ENCODE peak calls at places on chromosomes 16 and 17, in nine cellular contexts. V is stomach, N is PC-9, Z is ovary, O is lung, W is breast epithelium, E is left lung, T is psoas muscle, Q is heart right ventricle. Y is an unnamed sample. For H3K4me1 and H3K36me3, the result is how much of the 10 kb centered on the place peaks cover.

GRCh38 chr17:71922439-71922838 is 198.4 kb upstream of the SOX9 start:
- DNase-seq in V (no peak), N (no peak), Z (no peak), O (no peak), W (peak), E (no peak), T (no peak), Q (no peak), Y (no peak)

GRCh38 chr17:80798595-80799552 is 192.8 kb upstream of the CHMP6 start:
- DNase-seq in V (no peak), N (no peak), Z (no peak), O (no peak), W (no peak), E (no peak), T (no peak), Q (no peak), Y (no peak)

GRCh38 chr17:78710607-78711006 is 71.5 kb downstream of the CYTH1 start:
- DNase-seq in V (no peak), N (no peak), Z (no peak), O (no peak), W (no peak), E (no peak), T (no peak), Q (no peak), Y (no peak)

GRCh38 chr17:50931003-50931878 is 65.1 kb upstream of the TOB1 start:
- DNase-seq in V (peak), N (peak), Z (peak), O (peak), W (no peak), E (peak), T (peak), Q (peak), Y (peak)

GRCh38 chr16:67528870-67529638 is 425 bp downstream of the RIPOR1 start:
- DNase-seq in V (no peak), N (peak), Z (peak), O (no peak), W (no peak), E (peak), T (peak), Q (peak), Y (no peak)

GRCh38 chr16:84810518-84811273 is 9.1 kb upstream of the CRISPLD2 start:
- DNase-seq in V (no peak), N (no peak), Z (no peak), O (no peak), W (no peak), E (no peak), T (peak), Q (no peak), Y (no peak)

GRCh38 chr16:50548659-50549560 is 714 bp downstream of the NKD1 start:
- DNase-seq in V (peak), N (no peak), Z (peak), O (no peak), W (no peak), E (no peak), T (no peak), Q (no peak), Y (peak)

GRCh38 chr17:31134526-31134925 is 39.7 kb downstream of the NF1 start:
- DNase-seq in V (no peak), N (no peak), Z (no peak), O (no peak), W (no peak), E (no peak), T (no peak), Q (no peak), Y (no peak)

GRCh38 chr16:88446736-88447135 is 6.3 kb upstream of the ZFPM1 start:
- DNase-seq in V (no peak), N (no peak), Z (no peak), O (no peak), W (no peak), E (no peak), T (no peak), Q (no peak), Y (no peak)

GRCh38 chr17:37190493-37190892 is 185.3 kb upstream of the C17orf78 start:
- DNase-seq in V (no peak), N (no peak), Z (no peak), O (no peak), W (no peak), E (no peak), T (no peak), Q (no peak), Y (no peak)

GRCh38 chr17:68777243-68777855 is 176.2 kb upstream of the FAM20A start:
- DNase-seq in V (peak), N (peak), Z (peak), O (no peak), W (peak), E (no peak), T (peak), Q (peak), Y (peak)

GRCh38 chr17:68776451-68776850 is 175.3 kb upstream of the FAM20A start:
- DNase-seq in V (no peak), N (no peak), Z (no peak), O (no peak), W (no peak), E (no peak), T (no peak), Q (no peak), Y (no peak)

GRCh38 chr17:68780561-68780960 is 174.6 kb downstream of the ABCA8 start:
- DNase-seq in V (no peak), N (no peak), Z (no peak), O (no peak), W (no peak), E (no peak), T (no peak), Q (no peak), Y (no peak)

GRCh38 chr17:68777856-68778694 is 176.9 kb upstream of the FAM20A start:
- DNase-seq in V (peak), N (no peak), Z (no peak), O (no peak), W (no peak), E (no peak), T (no peak), Q (no peak), Y (no peak)

DNA sequence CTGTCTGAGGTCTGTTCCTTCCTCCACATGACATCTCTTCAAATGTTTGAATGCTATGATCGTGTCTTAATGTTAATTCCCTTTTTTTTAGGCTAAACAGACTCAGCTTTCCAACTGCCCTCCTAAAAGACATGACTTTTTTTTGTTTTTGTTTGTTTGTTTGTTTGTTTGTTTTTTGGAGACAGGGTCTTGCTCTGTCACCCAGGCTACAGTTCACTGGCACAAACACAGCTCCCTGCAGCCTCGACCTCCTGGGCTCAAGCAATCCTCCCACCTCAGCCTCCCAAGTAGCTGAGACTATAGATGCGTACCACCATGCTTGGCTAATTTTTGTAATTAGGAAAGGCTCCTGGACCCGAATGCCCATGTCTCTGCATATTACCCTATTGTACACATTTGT is 176.5 kb downstream of the ABCA8 start:
- DNase-seq in V (no peak), N (no peak), Z (no peak), O (no peak), W (no peak), E (no peak), T (no peak), Q (no peak), Y (no peak)
- H3K4me1 ChIP-seq in V (under half), N (under half), Z (under half), O (under half), W (under half), E (under half), T (under half), Q (under half), Y (under half)

GRCh38 chr16:27759301-27759871 is 209.4 kb downstream of the KATNIP start:
- DNase-seq in V (no peak), N (no peak), Z (no peak), O (no peak), W (no peak), E (no peak), T (no peak), Q (no peak), Y (no peak)

GRCh38 chr16:27759947-27760844 is 210.3 kb downstream of the KATNIP start:
- DNase-seq in V (no peak), N (no peak), Z (no peak), O (no peak), W (no peak), E (no peak), T (no peak), Q (no peak), Y (no peak)

GRCh38 chr16:27761816-27762215 is 211.9 kb downstream of the KATNIP start:
- DNase-seq in V (no peak), N (no peak), Z (no peak), O (no peak), W (no peak), E (no peak), T (no peak), Q (no peak), Y (no peak)

GRCh38 chr16:27762441-27762840 is 212.5 kb downstream of the KATNIP start:
- DNase-seq in V (no peak), N (peak), Z (no peak), O (no peak), W (no peak), E (no peak), T (no peak), Q (no peak), Y (no peak)

GRCh38 chr16:27760845-27761176 is 210.9 kb downstream of the KATNIP start:
- DNase-seq in V (no peak), N (no peak), Z (no peak), O (no peak), W (no peak), E (no peak), T (no peak), Q (no peak), Y (no peak)
- H3K36me3 ChIP-seq in V (half or more), N (under half), Z (under half), O (under half), W (under half), E (half or more), T (under half), Q (under half), Y (under half)

GRCh38 chr16:3362931-3363330 is 7.2 kb downstream of the OR2C1 start:
- DNase-seq in V (no peak), N (no peak), Z (no peak), O (no peak), W (no peak), E (no peak), T (no peak), Q (no peak), Y (no peak)

GRCh38 chr16:3364774-3365427 is 9.2 kb downstream of the OR2C1 start:
- DNase-seq in V (peak), N (peak), Z (peak), O (peak), W (peak), E (peak), T (peak), Q (peak), Y (peak)

GRCh38 chr16:3358884-3359283 is 3.2 kb downstream of the OR2C1 start:
- DNase-seq in V (no peak), N (no peak), Z (no peak), O (no peak), W (no peak), E (no peak), T (no peak), Q (no peak), Y (no peak)

GRCh38 chr16:3369073-3369472 is 13.4 kb downstream of the OR2C1 start:
- DNase-seq in V (no peak), N (no peak), Z (no peak), O (no peak), W (no peak), E (no peak), T (no peak), Q (no peak), Y (no peak)

DNA sequence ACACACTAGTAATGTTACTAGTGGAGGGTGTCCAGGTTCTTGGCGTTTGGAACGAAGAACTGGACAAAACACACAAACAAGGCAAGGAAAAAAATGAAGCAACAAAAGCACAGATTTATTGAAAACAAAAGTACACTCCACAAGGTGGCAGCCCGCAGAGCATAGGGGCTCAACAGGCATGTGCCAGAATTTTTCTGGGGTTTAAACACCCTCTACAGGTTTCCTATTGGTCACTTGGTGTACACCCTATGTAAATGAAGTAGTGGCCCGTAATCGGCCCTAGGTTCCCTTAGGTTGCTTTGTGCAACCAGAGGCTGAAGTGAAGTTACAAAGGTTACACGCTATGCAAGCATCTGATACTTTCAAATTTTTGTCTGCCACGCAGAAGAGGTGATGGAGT is 8.1 kb downstream of the OR2C1 start:
- DNase-seq in V (no peak), N (no peak), Z (no peak), O (no peak), W (no peak), E (no peak), T (no peak), Q (no peak), Y (no peak)
- TF ChIP-seq CTCF in V (no peak), N (no peak), Z (no peak), O (no peak), W (no peak), E (no peak), T (no peak), Q (no peak), Y (no peak)

GRCh38 chr17:17079761-17080160 is 37.5 kb downstream of the MPRIP start:
- DNase-seq in V (no peak), N (no peak), Z (peak), O (peak), W (no peak), E (no peak), T (peak), Q (peak), Y (peak)
- H3K4me1 ChIP-seq in V (half or more), N (half or more), Z (under half), O (under half), W (under half), E (under half), T (half or more), Q (under half), Y (half or more)

GRCh38 chr16:49472598-49472997 is 99.0 kb downstream of the C16orf78 start:
- DNase-seq in V (peak), N (no peak), Z (no peak), O (no peak), W (no peak), E (peak), T (peak), Q (no peak), Y (no peak)
- H3K36me3 ChIP-seq in V (under half), N (under half), Z (under half), O (under half), W (under half), E (under half), T (under half), Q (under half), Y (under half)

GRCh38 chr17:75650874-75651273 is 16.1 kb downstream of the RECQL5 start:
- DNase-seq in V (no peak), N (no peak), Z (no peak), O (no peak), W (no peak), E (no peak), T (no peak), Q (no peak), Y (no peak)

GRCh38 chr17:75658237-75658636 is 8.7 kb downstream of the RECQL5 start:
- DNase-seq in V (no peak), N (no peak), Z (no peak), O (no peak), W (no peak), E (no peak), T (no peak), Q (no peak), Y (no peak)

GRCh38 chr17:75652341-75652740 is 14.6 kb downstream of the RECQL5 start:
- DNase-seq in V (no peak), N (no peak), Z (no peak), O (no peak), W (no peak), E (no peak), T (no peak), Q (no peak), Y (no peak)

GRCh38 chr17:75652934-75653549 is 13.9 kb downstream of the RECQL5 start:
- DNase-seq in V (no peak), N (peak), Z (no peak), O (no peak), W (no peak), E (no peak), T (no peak), Q (no peak), Y (no peak)

GRCh38 chr17:75654176-75654575 is 12.8 kb downstream of the RECQL5 start:
- DNase-seq in V (no peak), N (no peak), Z (no peak), O (no peak), W (no peak), E (no peak), T (no peak), Q (no peak), Y (no peak)
- TF ChIP-seq CTCF in V (no peak), N (peak), Z (no peak), O (no peak), W (no peak), E (no peak), T (no peak), Q (no peak), Y (no peak)

GRCh38 chr17:64707077-64707591 is 45.0 kb upstream of the SMURF2 start:
- DNase-seq in V (peak), N (peak), Z (peak), O (peak), W (peak), E (peak), T (peak), Q (peak), Y (peak)

GRCh38 chr17:64706224-64707076 is 44.3 kb upstream of the SMURF2 start:
- DNase-seq in V (no peak), N (peak), Z (no peak), O (no peak), W (no peak), E (no peak), T (no peak), Q (no peak), Y (no peak)

DNA sequence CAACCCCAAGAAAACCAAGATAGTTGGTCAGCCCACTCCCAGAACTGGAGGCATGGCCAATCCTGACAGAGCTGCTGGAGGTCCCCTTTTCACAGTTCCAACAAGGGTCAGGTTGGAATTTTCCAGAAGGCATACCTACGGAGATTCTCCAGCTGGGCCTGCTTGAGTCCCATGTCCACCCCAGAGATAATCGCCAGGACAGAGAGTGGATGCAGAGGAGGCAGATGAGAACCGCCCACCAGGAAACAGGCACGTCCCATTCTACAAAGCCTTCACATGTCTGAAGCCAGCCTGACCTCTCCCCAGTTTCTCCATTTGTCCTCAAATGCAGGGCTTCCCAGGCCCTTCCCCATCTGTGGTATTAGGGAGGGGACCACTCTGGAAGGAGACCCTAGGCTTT is 47.4 kb upstream of the SMURF2 start:
- DNase-seq in V (no peak), N (no peak), Z (no peak), O (no peak), W (no peak), E (no peak), T (no peak), Q (no peak), Y (no peak)
- H3K4me1 ChIP-seq in V (under half), N (half or more), Z (under half), O (under half), W (under half), E (under half), T (under half), Q (under half), Y (under half)